ENCODE peak calls at places on chromosomes 4 and X, in nine cellular contexts. I is NCI-H1694; C is islet precursor cell; S is MCF 10A; J is NCI-H1092 treated with DMSO at 0.1 percent for 48 hours; T is GM10248; B is AML-193; G is activated CD8-positive, alpha-beta memory T cell treated with anti-CD3 and anti-CD28 coated beads for 24 hours; D is iPS-NIHi11. O is an unnamed sample.

GRCh38 chr4:94483895-94484294 is 32.2 kb downstream of the PDLIM5 start:
- DNase-seq in I (no peak), D (no peak), J (no peak), B (no peak), T (no peak), C (no peak), G (no peak), S (no peak), O (no peak)

GRCh38 chr4:86967798-86968197 is 33.0 kb downstream of the AFF1 start:
- DNase-seq in B (no peak), I (no peak), S (peak), T (no peak), C (no peak), G (no peak), D (no peak), J (no peak), O (no peak)

GRCh38 chr4:681736-682451 is 7.1 kb downstream of the SLC49A3 start:
- DNase-seq in C (peak), G (no peak), T (peak), D (peak), J (no peak), S (peak), B (no peak), I (no peak), O (peak)

GRCh38 chrX:47311857-47312774 is 58.3 kb upstream of the ZNF157 start:
- DNase-seq in S (peak), B (peak), T (peak), C (peak), I (peak), D (no peak), J (peak), G (peak), O (peak)

GRCh38 chr4:17544831-17545234 is 29.9 kb downstream of the CLRN2 start:
- DNase-seq in G (no peak), D (no peak), S (no peak), I (no peak), J (peak), T (no peak), B (no peak), C (no peak), O (no peak)

GRCh38 chrX:95427389-95427788 is 1257.3 kb upstream of the DIAPH2 start:
- DNase-seq in B (no peak), T (no peak), C (no peak), J (no peak), D (peak), S (peak), G (no peak), I (no peak), O (no peak)

GRCh38 chr4:56434599-56435000 is 815 bp downstream of the PPAT start:
- DNase-seq in I (no peak), T (no peak), G (no peak), C (no peak), B (peak), J (peak), D (no peak), S (no peak), O (peak)

GRCh38 chr4:37392540-37393255 is 148.2 kb downstream of the NWD2 start:
- DNase-seq in B (peak), D (peak), J (no peak), C (peak), T (no peak), S (peak), I (no peak), G (no peak), O (no peak)

GRCh38 chr4:6191448-6192130 is 8.8 kb downstream of the JAKMIP1 start:
- DNase-seq in T (no peak), J (no peak), I (no peak), S (no peak), B (no peak), G (no peak), D (no peak), C (no peak), O (no peak)

GRCh38 chr4:19832388-19832787 is 419.3 kb upstream of the SLIT2 start:
- DNase-seq in T (no peak), C (no peak), J (no peak), B (no peak), G (no peak), D (no peak), S (peak), I (no peak), O (no peak)

O was measured in GM13977.